ENCODE peak calls at places on chromosomes 5 and 9, in six cellular contexts. G is HT-29; V is stimulated activated CD8-positive, alpha-beta memory T cell treated with anti-CD3 and anti-CD28 coated beads, Interleukin-12 subunit alpha, Interleukin-12 subunit beta, amount 100 ng/mL, for 1 hour; S is activated naive CD4-positive, alpha-beta T cell treated with Interleukin-2 at 50 U/mL for 16 hours; F is neural crest cell; X is dorsolateral prefrontal cortex. N is an unnamed sample.

GRCh38 chr9:136722969-136723356 is 10.6 kb downstream of the DIPK1B start:
- DNase-seq in V (no peak), G (no peak), X (no peak), S (no peak), F (no peak), N (no peak)

GRCh38 chr9:113588936-113589335 is 125.4 kb downstream of the RGS3 start:
- DNase-seq in F (no peak), X (no peak), V (no peak), G (no peak), S (no peak), N (no peak)

GRCh38 chr9:125409217-125409636 is 147.6 kb downstream of the GAPVD1 start:
- DNase-seq in G (no peak), S (no peak), F (no peak), X (no peak), V (no peak), N (no peak)

GRCh38 chr5:96280946-96281393 is 152.1 kb downstream of the PCSK1 start:
- DNase-seq in X (no peak), V (no peak), S (no peak), F (no peak), G (no peak), N (no peak)

GRCh38 chr5:133147411-133147810 is 95.6 kb downstream of the HSPA4 start:
- DNase-seq in G (no peak), S (no peak), X (no peak), V (no peak), F (no peak), N (no peak)

GRCh38 chr9:87422999-87423398 is 74.7 kb upstream of the DAPK1 start:
- DNase-seq in S (no peak), X (no peak), G (peak; percentile 51), F (no peak), V (no peak), N (no peak)

GRCh38 chr9:34254966-34255825 is 73.9 kb downstream of the KIF24 start:
- DNase-seq in V (no peak), G (no peak), X (no peak), F (no peak), S (no peak), N (no peak)

GRCh38 chr9:101383361-101383760 is 1.4 kb downstream of the BAAT start:
- DNase-seq in X (no peak), G (no peak), S (no peak), F (no peak), V (no peak), N (no peak)

GRCh38 chr9:129746092-129746760 is 6.6 kb downstream of the PTGES start:
- DNase-seq in X (no peak), V (no peak), G (no peak), F (no peak), S (no peak), N (no peak)

GRCh38 chr5:128427901-128428300 is 110.1 kb downstream of the FBN2 start:
- DNase-seq in X (no peak), F (no peak), V (no peak), G (no peak), S (no peak), N (no peak)

GRCh38 chr5:35717718-35718117 is 100.1 kb downstream of the SPEF2 start:
- DNase-seq in V (no peak), G (no peak), S (no peak), X (no peak), F (no peak), N (no peak)

GRCh38 chr9:133994359-133995011 is 2.4 kb upstream of the VAV2 start:
- DNase-seq in F (peak; percentile 95), G (peak; percentile 86), S (peak; percentile 81), X (peak; percentile 77), V (peak; percentile 67), N (no peak)

GRCh38 chr5:170436335-170436734 is 47.2 kb upstream of the KCNMB1 start:
- DNase-seq in S (no peak), X (no peak), G (no peak), F (no peak), V (no peak), N (no peak)

GRCh38 chr9:38388283-38389223 is 3.9 kb upstream of the ALDH1B1 start:
- DNase-seq in F (no peak), X (no peak), G (no peak), V (no peak), S (no peak), N (no peak)

GRCh38 chr5:90015584-90016018 is 394.0 kb downstream of the CETN3 start:
- DNase-seq in F (no peak), G (no peak), V (no peak), S (no peak), X (no peak), N (peak; percentile 82)

GRCh38 chr5:175895701-175896102 is 24.3 kb downstream of the CPLX2 start:
- DNase-seq in S (peak; percentile 34), F (no peak), G (no peak), X (no peak), V (peak; percentile 14), N (peak; percentile 53)

GRCh38 chr9:87708989-87709706 is 16.8 kb upstream of the CTSL start:
- DNase-seq in F (no peak), G (no peak), S (no peak), V (no peak), X (no peak), N (no peak)

GRCh38 chr9:36903541-36904435 is 130.3 kb downstream of the PAX5 start:
- DNase-seq in V (no peak), X (no peak), G (peak; percentile 63), S (no peak), F (no peak), N (peak; percentile 48)

GRCh38 chr5:181204561-181205401 is at the start of gene TRIM7:
- DNase-seq in V (no peak), G (peak; percentile 41), F (peak; percentile 16), X (no peak), S (peak; percentile 37), N (no peak)

GRCh38 chr5:29795253-29795652 is 1398.2 kb upstream of the CDH6 start:
- DNase-seq in F (no peak), X (no peak), S (no peak), G (no peak), V (no peak), N (no peak)

GRCh38 chr9:121233906-121234901 is 32.5 kb upstream of the RAB14 start:
- DNase-seq in V (no peak), X (no peak), G (no peak), F (no peak), S (no peak), N (no peak)

GRCh38 chr9:93589688-93590087 is 13.3 kb downstream of the PHF2 start:
- DNase-seq in X (no peak), S (no peak), V (no peak), G (no peak), F (no peak), N (no peak)

GRCh38 chr5:32018476-32019436 is 155.4 kb downstream of the GOLPH3 start:
- DNase-seq in G (no peak), X (no peak), S (no peak), V (no peak), F (no peak), N (no peak)

GRCh38 chr5:2550479-2550878 is 201.0 kb downstream of the IRX2 start:
- DNase-seq in S (no peak), X (no peak), F (no peak), V (no peak), G (no peak), N (no peak)

GRCh38 chr9:1875921-1876448 is 139.2 kb upstream of the SMARCA2 start:
- DNase-seq in S (peak; percentile 79), G (no peak), F (no peak), X (no peak), V (no peak), N (peak; percentile 97)

GRCh38 chr9:78982849-78983248 is 588.9 kb upstream of the TLE4 start:
- DNase-seq in G (no peak), S (no peak), F (no peak), X (no peak), V (no peak), N (no peak)

GRCh38 chr9:134418354-134418753 is 92.1 kb downstream of the RXRA start:
- DNase-seq in X (no peak), G (no peak), S (no peak), V (no peak), F (no peak), N (no peak)

GRCh38 chr5:1204693-1205242 is 3.4 kb downstream of the SLC6A19 start:
- DNase-seq in V (no peak), F (no peak), S (no peak), G (peak; percentile 55), X (no peak), N (no peak)

GRCh38 chr9:110640736-110641135 is 27.9 kb upstream of the MUSK start:
- DNase-seq in S (no peak), X (no peak), V (no peak), F (no peak), G (no peak), N (no peak)

GRCh38 chr5:146291421-146292074 is 47.1 kb upstream of the POU4F3 start:
- DNase-seq in S (no peak), X (no peak), G (peak; percentile 66), V (no peak), F (peak; percentile 11), N (no peak)

GRCh38 chr5:98962587-98962986 is 33.8 kb upstream of the CHD1 start:
- DNase-seq in G (no peak), X (no peak), S (no peak), F (no peak), V (no peak), N (no peak)

GRCh38 chr5:65062684-65063083 is 294.0 kb downstream of the CWC27 start:
- DNase-seq in S (no peak), G (no peak), X (no peak), V (no peak), F (no peak), N (no peak)

GRCh38 chr9:130991227-130992058 is 17.5 kb upstream of the LAMC3 start:
- DNase-seq in V (no peak), X (no peak), S (no peak), F (no peak), G (no peak), N (no peak)

GRCh38 chr9:111456536-111456935 is 27.6 kb downstream of the ECPAS start:
- DNase-seq in S (no peak), F (no peak), X (no peak), G (no peak), V (no peak), N (no peak)

GRCh38 chr5:131186561-131187256 is 16.0 kb downstream of the LYRM7 start:
- DNase-seq in X (no peak), G (peak; percentile 12), S (no peak), V (no peak), F (no peak), N (no peak)

N was measured in GM12878.